ENCODE peak calls at places on chromosome X, in five cellular contexts. L is suprapubic skin, Q is K562, N is endodermal cell, J is WERI-Rb-1. T is an unnamed sample.

GRCh38 chrX:848366-848765 is 217.8 kb downstream of the SHOX start:
- DNase-seq in L (no peak), N (no peak), Q (no peak), J (no peak), T (no peak)

GRCh38 chrX:136867518-136867917 is 13.0 kb downstream of the RBMX start:
- DNase-seq in N (no peak), L (no peak), J (no peak), Q (no peak), T (no peak)

GRCh38 chrX:18698762-18699650 is 8.4 kb upstream of the PPEF1 start:
- DNase-seq in J (no peak), N (no peak), Q (no peak), L (no peak), T (no peak)

GRCh38 chrX:112979879-112980278 is 139.2 kb upstream of the AMOT start:
- DNase-seq in L (no peak), N (no peak), J (no peak), Q (no peak), T (no peak)

GRCh38 chrX:3811331-3812311 is 98.2 kb upstream of the PRKX start:
- DNase-seq in J (peak), L (no peak), Q (peak), N (peak), T (no peak)

GRCh38 chrX:125953769-125954168 is 212.3 kb downstream of the DCAF12L2 start:
- DNase-seq in L (no peak), Q (no peak), N (no peak), J (no peak), T (no peak)

GRCh38 chrX:135185795-135186443 is 14.7 kb upstream of the CT55 start:
- DNase-seq in Q (peak), N (peak), L (no peak), J (peak), T (no peak)

GRCh38 chrX:16851421-16851820 is 18.7 kb downstream of the RBBP7 start:
- DNase-seq in Q (no peak), L (no peak), N (no peak), J (no peak), T (no peak)

GRCh38 chrX:71976753-71977152 is 66.1 kb downstream of the NHSL2 start:
- DNase-seq in L (no peak), N (no peak), J (no peak), Q (no peak), T (no peak)

GRCh38 chrX:115898382-115899001 is 272.1 kb upstream of the AGTR2 start:
- DNase-seq in N (peak), L (peak), J (peak), Q (peak), T (no peak)

GRCh38 chrX:133337250-133337649 is 78.0 kb downstream of the GPC4 start:
- DNase-seq in J (no peak), Q (no peak), L (no peak), N (no peak), T (no peak)

GRCh38 chrX:18098704-18099103 is 122.0 kb downstream of the BEND2 start:
- DNase-seq in L (no peak), Q (no peak), N (peak), J (no peak), T (no peak)

GRCh38 chrX:154714925-154715324 is 36.0 kb downstream of the GAB3 start:
- DNase-seq in N (peak), J (peak), Q (peak), L (no peak), T (no peak)

GRCh38 chrX:131621650-131622049 is 77.8 kb downstream of the OR13H1 start:
- DNase-seq in Q (no peak), L (no peak), N (no peak), J (no peak), T (no peak)

GRCh38 chrX:17692709-17693346 is 44.5 kb upstream of the SCML1 start:
- DNase-seq in J (peak), N (peak), Q (no peak), L (no peak), T (no peak)

GRCh38 chrX:13094780-13095425 is 50.5 kb upstream of the FAM9C start:
- DNase-seq in J (no peak), L (no peak), Q (no peak), N (no peak), T (no peak)

GRCh38 chrX:120819126-120819525 is 56.5 kb downstream of the CT47B1 start:
- DNase-seq in J (no peak), N (no peak), L (no peak), Q (no peak), T (no peak)

GRCh38 chrX:120791013-120791643 is 84.5 kb downstream of the CT47B1 start:
- DNase-seq in J (no peak), Q (no peak), L (no peak), N (no peak), T (no peak)

GRCh38 chrX:16946971-16947562 is 609 bp downstream of the REPS2 start:
- DNase-seq in N (peak), J (no peak), Q (no peak), L (no peak), T (peak)

GRCh38 chrX:30702736-30703135 is 49.5 kb downstream of the GK start:
- DNase-seq in J (no peak), Q (no peak), L (no peak), N (no peak), T (no peak)

GRCh38 chrX:13669246-13669689 is 16.3 kb downstream of the TCEANC start:
- DNase-seq in Q (peak), L (peak), J (no peak), N (no peak), T (peak)

GRCh38 chrX:153816821-153817220 is 13.5 kb downstream of the PDZD4 start:
- DNase-seq in N (peak), Q (peak), J (no peak), L (no peak), T (no peak)

GRCh38 chrX:29587107-29587506 is 628.3 kb upstream of the MAGEB2 start:
- DNase-seq in N (no peak), L (no peak), Q (no peak), J (no peak), T (no peak)

GRCh38 chrX:13078739-13079444 is 34.5 kb upstream of the FAM9C start:
- DNase-seq in J (no peak), L (no peak), N (no peak), Q (no peak), T (no peak)

GRCh38 chrX:34877451-34877850 is 65.1 kb upstream of the FAM47B start:
- DNase-seq in L (no peak), J (no peak), N (no peak), Q (no peak), T (no peak)

GRCh38 chrX:154369453-154370299 is 4.8 kb downstream of the FLNA start:
- DNase-seq in N (peak), L (no peak), Q (peak), J (peak), T (peak)

GRCh38 chrX:11913001-11913400 is 155.0 kb downstream of the MSL3 start:
- DNase-seq in Q (no peak), J (no peak), N (no peak), L (no peak), T (no peak)

GRCh38 chrX:71251456-71251973 is 2.4 kb downstream of the ZMYM3 start:
- DNase-seq in J (no peak), N (no peak), L (no peak), Q (no peak), T (no peak)

GRCh38 chrX:10633722-10634121 is 13.3 kb upstream of the MID1 start:
- DNase-seq in J (no peak), L (no peak), N (no peak), Q (peak), T (no peak)

GRCh38 chrX:920234-920799 is 289.7 kb downstream of the SHOX start:
- DNase-seq in J (no peak), L (no peak), Q (no peak), N (no peak), T (no peak)

DNA sequence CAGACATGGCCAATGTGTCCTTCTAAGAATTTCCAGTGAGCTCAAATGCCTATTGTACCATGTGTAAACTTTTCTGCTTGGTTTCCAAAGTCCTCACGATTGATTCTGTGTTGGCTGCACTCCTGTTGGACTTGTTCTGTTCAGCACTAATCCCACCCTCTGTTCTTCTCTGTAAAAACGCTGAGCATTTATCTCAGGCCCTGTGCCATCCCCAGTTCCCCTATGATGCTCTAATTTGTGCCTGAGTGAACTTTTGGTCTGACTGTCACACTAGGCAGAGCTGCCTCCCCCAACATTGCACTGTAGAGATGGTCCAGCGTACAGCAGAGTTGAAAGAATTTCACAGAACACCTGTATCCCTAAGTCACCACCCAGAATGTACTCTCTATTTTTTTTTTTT is 76.1 kb upstream of the STS start:
- DNase-seq in Q (no peak), N (no peak), J (no peak), L (no peak), T (no peak)
- TF ChIP-seq CTCF in Q (no peak), N (no peak), J (no peak), L (no peak), T (no peak)

GRCh38 chrX:98071331-98071730 is 1187.6 kb downstream of the RPA4 start:
- DNase-seq in L (no peak), J (no peak), N (no peak), Q (no peak), T (no peak)
- H3K4me3 ChIP-seq in L (no peak), J (no peak), N (no peak), Q (no peak), T (no peak)

GRCh38 chrX:48576108-48576507 is 1.8 kb downstream of the RBM3 start:
- DNase-seq in J (no peak), L (no peak), N (no peak), Q (no peak), T (no peak)
- H3K27ac ChIP-seq in J (no peak), L (peak), N (no peak), Q (peak), T (no peak)

GRCh38 chrX:22118161-22118830 is 86.2 kb downstream of the PHEX start:
- DNase-seq in L (no peak), N (no peak), J (no peak), Q (no peak), T (no peak)
- TF ChIP-seq CTCF in L (no peak), N (no peak), J (no peak), Q (no peak), T (no peak)

DNA sequence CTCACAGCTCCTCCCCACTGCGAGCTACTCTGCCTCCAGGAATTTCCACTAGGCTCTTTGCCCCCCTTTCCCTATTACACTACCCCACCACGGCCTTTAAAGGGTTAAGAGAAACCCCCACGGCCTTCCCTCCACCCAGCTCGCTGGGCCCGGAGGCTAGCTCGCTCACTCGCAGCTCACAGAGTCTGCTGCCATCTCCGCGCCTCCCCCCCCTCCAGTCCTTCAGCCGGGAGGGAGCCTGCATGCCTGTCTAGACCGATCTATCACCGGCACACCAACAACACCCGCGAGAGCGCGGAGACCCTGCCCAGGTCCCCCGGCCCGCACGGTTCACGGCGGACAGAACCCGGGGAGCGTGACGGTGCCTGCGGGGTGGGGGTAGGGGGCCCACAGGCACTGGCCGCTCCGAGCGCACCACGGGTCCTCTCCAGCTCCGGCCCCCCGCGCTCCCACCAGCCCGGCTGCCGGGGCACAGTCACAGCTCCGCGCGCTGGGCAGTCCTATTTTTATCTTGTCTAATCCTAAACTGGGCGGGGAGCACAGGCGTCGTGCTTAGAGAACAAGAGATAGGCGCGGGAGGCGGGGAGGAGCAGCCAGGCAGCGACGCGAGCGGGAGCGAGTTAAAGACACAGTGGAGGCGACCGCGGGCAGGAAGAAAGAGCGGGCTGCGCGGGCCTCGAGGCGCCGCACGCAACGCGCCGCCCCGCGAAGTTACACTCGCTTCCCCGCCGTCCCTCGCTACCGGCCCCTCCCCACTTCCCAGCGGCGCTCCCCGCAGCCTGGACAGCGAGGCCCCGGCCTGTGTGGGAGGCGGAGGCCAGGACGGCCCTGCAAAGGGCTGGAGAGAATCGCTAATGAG is 3.5 kb downstream of the BCOR start:
- DNase-seq in N (peak), Q (no peak), L (no peak), J (peak), T (peak)
- H3K4me3 ChIP-seq in N (peak), Q (peak), L (peak), J (peak), T (peak)